ENCODE peak calls at places on chromosomes 12 and 14, in four cellular contexts. Z, Y, B and W are unnamed samples.
A peak's percentile ranks its signal among the peaks of the same experiment; 100 is the strongest.

GRCh38 chr12:93573552-93574223 is 1.2 kb downstream of the SOCS2 start:
- DNase-seq in Z (peak; percentile 20), Y (no peak), B (no peak), W (no peak)

GRCh38 chr14:50932592-50933500 is 11.4 kb downstream of the PYGL start:
- DNase-seq in Z (no peak), Y (no peak), B (no peak), W (no peak)

GRCh38 chr12:6764011-6764828 is 1.9 kb upstream of the PTMS start:
- DNase-seq in Z (peak; percentile 95), Y (peak; percentile 91), B (peak; percentile 100), W (peak; percentile 97)

GRCh38 chr12:91406920-91407341 is 224.3 kb upstream of the DCN start:
- DNase-seq in Z (peak; percentile 49), Y (no peak), B (no peak), W (peak; percentile 60)

GRCh38 chr12:123519151-123520001 is 14.1 kb downstream of the RILPL1 start:
- DNase-seq in Z (peak; percentile 63), Y (no peak), B (peak; percentile 56), W (peak; percentile 92)

GRCh38 chr12:69987453-69988102 is 162.6 kb downstream of the MYRFL start:
- DNase-seq in Z (peak; percentile 86), Y (no peak), B (no peak), W (peak; percentile 95)

GRCh38 chr14:49992901-49993335 is 100.0 kb downstream of the ARF6 start:
- DNase-seq in Z (no peak), Y (no peak), B (no peak), W (no peak)

GRCh38 chr12:66819587-66819986 is 140.7 kb upstream of the GRIP1 start:
- DNase-seq in Z (no peak), Y (no peak), B (no peak), W (no peak)

GRCh38 chr12:103833095-103833777 is 7.8 kb downstream of the NT5DC3 start:
- DNase-seq in Z (no peak), Y (no peak), B (no peak), W (no peak)

GRCh38 chr14:30210630-30211029 is 283.0 kb upstream of the PRKD1 start:
- DNase-seq in Z (no peak), Y (no peak), B (no peak), W (no peak)

GRCh38 chr12:48882325-48882687 is 16.6 kb upstream of the RND1 start:
- DNase-seq in Z (peak; percentile 74), Y (no peak), B (peak; percentile 71), W (peak; percentile 52)

GRCh38 chr12:48882972-48883304 is 17.3 kb upstream of the RND1 start:
- DNase-seq in Z (no peak), Y (no peak), B (no peak), W (no peak)

GRCh38 chr12:48878548-48878947 is 12.9 kb upstream of the RND1 start:
- DNase-seq in Z (no peak), Y (no peak), B (no peak), W (no peak)

GRCh38 chr12:48881652-48882324 is 16.1 kb upstream of the RND1 start:
- DNase-seq in Z (no peak), Y (no peak), B (no peak), W (no peak)

DNA sequence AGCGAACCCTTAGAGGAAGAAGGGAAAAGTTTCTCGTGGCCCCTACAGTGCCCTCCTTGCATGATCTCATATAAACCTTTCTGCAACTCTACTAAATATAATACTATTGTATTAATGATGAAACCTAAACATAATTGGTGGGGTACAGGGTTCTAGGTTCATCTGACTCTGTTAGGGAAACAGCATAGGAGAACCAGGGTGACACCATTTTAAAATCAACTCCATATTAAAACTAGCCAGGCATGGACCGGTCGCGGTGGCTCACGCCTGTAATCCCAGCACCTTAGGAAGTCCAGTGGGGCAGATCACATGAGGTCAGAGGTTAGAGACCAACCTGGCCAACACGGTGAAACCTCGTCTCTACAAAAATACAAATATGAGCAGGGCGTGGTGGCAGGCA is 15.0 kb upstream of the RND1 start:
- DNase-seq in Z (no peak), Y (no peak), B (no peak), W (no peak)
- H2AFZ ChIP-seq in Z (no peak overlapping the region), Y (no peak overlapping the region), B (no peak overlapping the region), W (no peak overlapping the region)

GRCh38 chr14:90693413-90693812 is 122.8 kb downstream of the TTC7B start:
- DNase-seq in Z (no peak), Y (peak; percentile 36), B (no peak), W (no peak)
- H3K27ac ChIP-seq in Z (no peak overlapping the region), Y (peak overlapping the region; percentile 4), B (no peak overlapping the region), W (no peak overlapping the region)

GRCh38 chr12:107521826-107522355 is 163.7 kb upstream of the PWP1 start:
- DNase-seq in Z (no peak), Y (no peak), B (no peak), W (no peak)

GRCh38 chr12:107523760-107524558 is 161.6 kb upstream of the PWP1 start:
- DNase-seq in Z (no peak), Y (no peak), B (no peak), W (no peak)

GRCh38 chr12:107519906-107520859 is 165.4 kb upstream of the PWP1 start:
- DNase-seq in Z (no peak), Y (no peak), B (no peak), W (peak; percentile 64)

GRCh38 chr12:107525063-107525718 is 160.4 kb upstream of the PWP1 start:
- DNase-seq in Z (no peak), Y (no peak), B (no peak), W (no peak)

DNA sequence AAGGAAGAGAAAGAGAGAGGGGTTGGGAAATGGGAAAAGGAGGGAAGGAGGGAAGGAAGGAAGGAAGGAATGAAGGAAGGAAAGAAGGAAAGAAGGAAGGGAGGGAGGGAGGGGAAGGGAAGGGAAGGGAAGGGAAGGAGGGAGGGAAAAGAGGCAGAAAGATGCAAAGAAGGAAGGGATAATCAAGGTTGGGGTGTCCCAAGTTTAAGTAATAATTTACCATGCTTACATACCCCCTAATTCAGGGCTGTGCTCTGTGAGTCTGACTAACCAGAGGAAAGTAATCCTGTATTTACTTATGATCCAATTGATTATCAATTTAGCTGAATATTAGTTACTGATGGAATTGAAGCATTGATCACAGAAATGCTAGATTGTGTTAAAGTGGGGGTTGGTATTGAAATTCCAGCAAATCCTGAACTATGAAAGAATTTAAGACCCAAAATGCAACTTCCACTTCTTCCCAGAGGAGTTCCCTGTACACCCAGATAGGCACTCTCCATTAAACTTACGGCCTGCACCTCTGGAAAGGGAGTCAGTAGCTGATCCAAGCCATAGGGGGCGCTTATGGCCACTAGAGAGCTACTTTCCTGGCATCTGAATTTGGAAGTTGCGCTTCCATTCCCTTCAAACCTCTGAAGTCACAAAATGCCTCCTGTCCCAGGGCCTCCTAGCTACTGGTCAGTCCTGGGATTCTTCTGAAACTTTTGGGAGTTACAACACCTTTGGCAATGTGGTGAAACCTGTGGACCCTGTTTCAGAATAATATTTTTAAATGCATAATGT is 162.7 kb upstream of the PWP1 start:
- DNase-seq in Z (no peak), Y (no peak), B (peak; percentile 72), W (no peak)
- TF ChIP-seq CTCF in Z (peak; percentile 12), Y (peak; percentile 6), B (peak; percentile 76), W (no peak)

DNA sequence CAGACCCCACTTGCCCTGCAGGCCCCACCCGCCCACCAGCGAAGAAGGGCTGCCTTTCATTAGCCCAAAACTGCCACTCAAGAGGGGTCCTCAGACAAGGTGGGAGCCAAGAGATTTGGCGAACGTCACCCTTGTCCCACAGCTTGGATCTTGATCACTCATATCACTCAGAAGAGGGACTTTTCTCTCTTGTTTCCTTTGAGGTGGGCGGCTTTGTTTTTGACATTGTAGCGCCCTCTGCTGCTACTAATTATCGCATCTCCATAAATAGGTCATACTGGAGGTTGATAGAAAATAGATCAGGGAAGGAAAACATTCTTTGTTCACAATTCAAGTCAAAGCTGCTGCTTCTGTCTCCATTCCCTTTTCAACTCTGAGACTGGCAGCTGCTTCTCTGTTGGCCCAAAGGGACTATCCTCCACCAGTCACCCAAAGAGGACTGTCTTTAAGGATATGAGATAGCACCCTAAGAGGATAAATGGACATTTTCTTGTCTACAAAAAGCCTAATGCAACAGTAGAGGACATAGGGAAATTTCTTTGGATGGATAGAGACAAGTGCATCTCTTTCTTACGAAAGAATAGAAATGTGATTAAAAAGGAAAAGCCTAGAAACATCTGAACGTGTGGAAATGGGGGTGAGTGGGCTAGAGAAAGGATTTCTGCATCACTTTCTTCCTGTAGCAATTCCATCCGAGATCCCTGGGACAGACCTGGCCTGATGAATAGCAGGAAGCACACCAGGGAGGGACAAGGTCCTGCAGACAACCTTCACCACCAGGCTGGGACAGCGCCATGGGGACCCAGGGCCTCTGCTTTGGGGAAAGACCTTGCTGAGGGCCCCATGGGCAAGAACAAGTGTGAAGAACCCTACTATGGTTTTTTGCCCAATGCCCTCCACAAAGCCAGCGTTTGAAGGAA is 115.8 kb downstream of the DAD1 start:
- DNase-seq in Z (peak; percentile 53), Y (peak; percentile 33), B (peak; percentile 57), W (peak; percentile 32)
- H2AFZ ChIP-seq in Z (no peak overlapping the region), Y (no peak overlapping the region), B (no peak overlapping the region), W (no peak overlapping the region)

DNA sequence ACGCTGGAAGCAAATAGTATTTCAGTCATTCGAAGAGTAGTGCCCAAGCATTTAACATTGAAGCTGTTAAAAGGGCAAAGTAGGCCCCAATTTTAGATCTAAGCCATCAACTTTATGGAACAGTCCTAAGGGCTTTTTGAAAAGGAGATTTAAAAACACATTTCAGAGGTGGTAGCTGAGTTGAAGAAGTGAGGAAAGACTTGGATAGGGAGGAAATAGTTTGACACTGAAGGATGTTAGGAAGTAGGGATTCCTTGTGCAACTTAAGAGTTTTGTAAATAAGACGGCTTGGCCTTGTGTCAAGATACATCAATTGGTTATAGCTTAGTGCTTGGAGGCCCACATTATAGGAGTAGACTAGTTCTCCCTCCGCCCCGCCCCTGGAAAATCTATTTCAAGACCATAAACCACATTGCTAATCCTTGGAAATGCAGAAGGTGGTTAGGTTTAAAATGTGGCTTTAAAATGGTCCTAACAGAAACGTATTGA is 822 bp upstream of the TUBA1B start:
- DNase-seq in Z (peak; percentile 18), Y (peak; percentile 36), B (no peak), W (no peak)
- H3K27ac ChIP-seq in Z (peak overlapping the region; percentile 79), Y (peak overlapping the region; percentile 66), B (no peak overlapping the region), W (peak overlapping the region; percentile 22)

DNA sequence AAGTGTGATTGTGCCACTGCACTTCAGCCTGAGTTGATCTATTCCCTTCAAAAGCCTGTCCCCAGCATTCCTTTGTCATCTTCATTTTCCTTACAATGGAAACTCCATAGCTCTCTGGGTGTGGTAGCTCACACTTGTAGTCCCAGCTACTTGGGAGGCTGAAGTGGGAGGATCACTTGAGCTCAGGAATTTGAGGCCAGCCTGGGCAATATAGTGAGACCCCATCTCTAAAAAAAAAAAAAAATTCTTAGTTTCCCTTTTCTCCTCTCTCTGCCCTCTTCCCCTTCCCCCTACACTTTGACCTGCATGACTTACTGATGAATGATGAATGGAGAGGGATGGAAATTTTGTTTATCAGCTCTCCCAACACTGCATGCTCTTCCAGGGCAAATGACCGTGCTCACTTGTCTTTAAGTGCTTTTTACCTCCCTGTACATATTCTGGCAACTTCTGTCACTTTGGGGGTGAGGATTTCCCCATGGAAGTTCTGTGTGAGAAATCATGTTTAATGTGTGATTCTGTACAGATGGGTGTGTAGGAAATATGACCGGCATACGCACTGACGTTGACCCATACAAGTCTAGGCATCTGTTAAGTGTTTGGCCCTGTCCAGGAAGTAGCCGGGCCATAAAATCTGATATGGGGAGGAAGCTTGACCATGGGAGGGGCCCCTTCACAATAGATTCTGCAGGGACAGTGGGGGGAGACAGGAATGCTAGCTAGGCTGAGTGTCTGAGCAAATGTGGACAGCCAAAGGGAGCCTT is 65.4 kb downstream of the ZFP36L1 start:
- DNase-seq in Z (no peak), Y (no peak), B (no peak), W (no peak)
- TF ChIP-seq CTCF in Z (no peak), Y (no peak), B (no peak), W (no peak)

GRCh38 chr12:102120564-102120873 is 536 bp downstream of the PARPBP start:
- DNase-seq in Z (no peak), Y (no peak), B (no peak), W (peak; percentile 37)
- H2AFZ ChIP-seq in Z (peak overlapping the region; percentile 97), Y (peak overlapping the region; percentile 94), B (no peak overlapping the region), W (peak overlapping the region; percentile 96)